ENCODE peak calls at places on chromosome 21, in seven cellular contexts. I, O, R, M, E, C and V are unnamed samples.

GRCh38 chr21:34200288-34200905 is 127.0 kb downstream of the MRPS6 start:
- DNase-seq in I (no peak), C (no peak), E (no peak), O (no peak), R (no peak), M (no peak), V (no peak)

GRCh38 chr21:39685991-39686390 is 59.0 kb upstream of the IGSF5 start:
- DNase-seq in O (no peak), R (no peak), M (no peak), C (no peak), I (no peak), E (no peak), V (no peak)

GRCh38 chr21:33848252-33848953 is 67.2 kb downstream of the ATP5PO start:
- DNase-seq in M (no peak), E (no peak), C (no peak), I (no peak), O (no peak), R (no peak), V (peak; percentile 13)

GRCh38 chr21:45559216-45560105 is 17.2 kb upstream of the SLC19A1 start:
- DNase-seq in E (no peak), C (no peak), I (no peak), O (no peak), M (no peak), R (no peak), V (no peak)

GRCh38 chr21:31735518-31735992 is 3.6 kb upstream of the SCAF4 start:
- DNase-seq in C (no peak), O (no peak), E (no peak), I (no peak), R (no peak), M (no peak), V (no peak)

GRCh38 chr21:34022557-34023335 is 50.6 kb upstream of the MRPS6 start:
- DNase-seq in E (no peak), O (no peak), M (no peak), C (no peak), R (no peak), I (no peak), V (no peak)

GRCh38 chr21:37207441-37208009 is 59.6 kb downstream of the VPS26C start:
- DNase-seq in C (no peak), O (no peak), E (no peak), R (no peak), M (no peak), I (peak; percentile 53), V (peak; percentile 57)

GRCh38 chr21:33308586-33309490 is 15.9 kb upstream of the IFNAR1 start:
- DNase-seq in R (no peak), C (no peak), E (no peak), O (no peak), I (no peak), M (no peak), V (no peak)

GRCh38 chr21:46000731-46001641 is 19.4 kb downstream of the COL6A1 start:
- DNase-seq in C (no peak), M (no peak), R (peak; percentile 62), O (no peak), I (peak; percentile 33), E (peak; percentile 24), V (no peak)

GRCh38 chr21:36120304-36120902 is 14.5 kb upstream of the CBR3 start:
- DNase-seq in C (no peak), M (no peak), O (no peak), I (peak; percentile 57), R (no peak), E (no peak), V (no peak)

GRCh38 chr21:14591277-14591876 is 45.3 kb upstream of the SAMSN1 start:
- DNase-seq in M (no peak), C (no peak), O (no peak), E (no peak), R (no peak), I (no peak), V (no peak)

GRCh38 chr21:34807881-34808568 is 139.2 kb downstream of the CLIC6 start:
- DNase-seq in C (peak; percentile 72), O (peak; percentile 91), R (no peak), M (peak; percentile 82), I (no peak), E (peak; percentile 41), V (peak; percentile 96)

GRCh38 chr21:27268290-27268689 is 301.4 kb upstream of the ADAMTS5 start:
- DNase-seq in E (no peak), C (no peak), I (no peak), O (peak; percentile 33), R (no peak), M (no peak), V (peak; percentile 70)

GRCh38 chr21:45724345-45724961 is 80.9 kb downstream of the PCBP3 start:
- DNase-seq in M (no peak), I (peak; percentile 58), E (no peak), C (no peak), O (no peak), R (no peak), V (no peak)

GRCh38 chr21:17386498-17386897 is 126.3 kb upstream of the CXADR start:
- DNase-seq in M (no peak), O (no peak), C (no peak), I (no peak), E (no peak), R (no peak), V (no peak)

GRCh38 chr21:32867587-32867986 is 96.0 kb upstream of the PAXBP1 start:
- DNase-seq in E (no peak), M (no peak), R (no peak), O (no peak), I (no peak), C (no peak), V (no peak)

GRCh38 chr21:33824156-33824941 is 91.3 kb downstream of the ATP5PO start:
- DNase-seq in M (no peak), R (no peak), I (no peak), E (no peak), O (no peak), C (no peak), V (no peak)

GRCh38 chr21:40548134-40548533 is 298.8 kb downstream of the DSCAM start:
- DNase-seq in C (no peak), I (no peak), O (no peak), M (no peak), R (no peak), E (no peak), V (no peak)

GRCh38 chr21:35349378-35350080 is 300.4 kb upstream of the RUNX1 start:
- DNase-seq in M (no peak), R (no peak), C (no peak), E (no peak), I (no peak), O (no peak), V (no peak)

GRCh38 chr21:32887026-32887425 is 115.5 kb upstream of the PAXBP1 start:
- DNase-seq in I (no peak), E (no peak), M (no peak), R (no peak), O (no peak), C (no peak), V (no peak)

GRCh38 chr21:31974454-31974985 is 101.7 kb downstream of the HUNK start:
- DNase-seq in C (no peak), E (peak; percentile 28), I (no peak), R (no peak), O (no peak), M (no peak), V (no peak)

GRCh38 chr21:29073222-29074006 is at the start of gene CCT8:
- DNase-seq in M (peak; percentile 99), R (peak; percentile 98), I (peak; percentile 100), C (peak; percentile 99), O (peak; percentile 99), E (peak; percentile 98), V (peak; percentile 99)

GRCh38 chr21:29075706-29076447 is 2.4 kb upstream of the CCT8 start:
- DNase-seq in I (no peak), C (no peak), O (no peak), R (no peak), E (no peak), M (no peak), V (peak; percentile 89)

GRCh38 chr21:29074783-29075182 is 1.3 kb upstream of the CCT8 start:
- DNase-seq in I (no peak), M (no peak), E (no peak), O (no peak), C (no peak), R (no peak), V (no peak)

GRCh38 chr21:29074007-29074376 is 544 bp upstream of the CCT8 start:
- DNase-seq in R (no peak), M (no peak), C (no peak), E (no peak), O (no peak), I (no peak), V (no peak)

GRCh38 chr21:29072873-29073221 is 601 bp downstream of the CCT8 start:
- DNase-seq in E (no peak), I (no peak), M (no peak), R (no peak), C (peak; percentile 45), O (peak; percentile 47), V (no peak)
- H3K27ac ChIP-seq in E (peak overlapping the region; percentile 89), I (peak overlapping the region; percentile 93), M (peak overlapping the region; percentile 90), R (peak overlapping the region; percentile 42), C (peak overlapping the region; percentile 88), O (peak overlapping the region; percentile 83), V (peak overlapping the region; percentile 87)

GRCh38 chr21:44509539-44509938 is 30.5 kb downstream of the KRTAP10-1 start:
- DNase-seq in I (peak; percentile 90), C (no peak), O (no peak), R (no peak), E (peak; percentile 93), M (no peak), V (peak; percentile 38)
- TF ChIP-seq CTCF in I (peak; percentile 48), C (no peak), O (no peak), R (no peak), E (peak; percentile 13), M (no peak), V (peak; percentile 61)

GRCh38 chr21:41578083-41578482 is 70.1 kb upstream of the TMPRSS2 start:
- DNase-seq in E (no peak), C (no peak), R (no peak), M (no peak), O (no peak), I (no peak), V (no peak)
- H3K27ac ChIP-seq in E (no peak overlapping the region), C (peak overlapping the region; percentile 97), R (no peak overlapping the region), M (no peak overlapping the region), O (no peak overlapping the region), I (no peak overlapping the region), V (no peak overlapping the region)

GRCh38 chr21:43268804-43269186 is 100.0 kb downstream of the CRYAA start:
- DNase-seq in E (no peak), O (no peak), I (peak; percentile 14), R (no peak), M (no peak), C (no peak), V (no peak)

GRCh38 chr21:43270800-43271261 is 102.0 kb downstream of the CRYAA start:
- DNase-seq in E (no peak), R (no peak), I (peak; percentile 11), M (no peak), O (no peak), C (no peak), V (no peak)

GRCh38 chr21:43269981-43270670 is 101.3 kb downstream of the CRYAA start:
- DNase-seq in M (no peak), E (no peak), C (no peak), O (no peak), R (no peak), I (no peak), V (no peak)

GRCh38 chr21:43268086-43268803 is 99.4 kb downstream of the CRYAA start:
- DNase-seq in O (no peak), R (no peak), I (peak; percentile 8), M (no peak), C (no peak), E (no peak), V (no peak)

DNA sequence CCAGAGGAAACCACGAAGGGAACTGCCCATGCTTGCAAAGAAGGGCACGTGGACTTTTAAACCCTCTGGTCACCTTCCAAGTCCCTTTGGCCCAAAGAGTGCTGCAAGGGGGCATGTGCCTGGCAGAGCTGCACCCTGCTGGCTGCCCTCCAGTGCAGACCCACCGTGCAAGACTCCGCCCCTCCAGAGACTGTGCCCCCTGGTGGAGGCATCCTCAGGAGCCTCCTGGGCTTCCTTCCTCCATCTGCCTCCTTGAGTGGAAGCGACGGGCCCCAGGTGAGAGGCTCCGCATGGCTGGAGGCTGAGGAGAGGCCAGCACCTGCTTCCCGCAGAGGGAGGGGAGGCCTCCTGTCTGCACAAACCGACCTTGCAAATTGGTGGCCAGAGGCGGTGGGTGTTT is 100.7 kb downstream of the CRYAA start:
- DNase-seq in C (no peak), R (no peak), M (no peak), O (no peak), E (no peak), I (peak; percentile 8), V (no peak)
- TF ChIP-seq CTCF in C (no peak), R (no peak), M (peak; percentile 22), O (peak; percentile 63), E (no peak), I (no peak), V (no peak)